ENCODE peak calls at places on chromosomes 16 and 17, in four cellular contexts. V, P, I and Y are unnamed samples.

GRCh38 chr16:81315271-81316175 is 761 bp downstream of the GAN start:
- DNase-seq in I (peak; percentile 30), P (no peak), V (peak; percentile 43), Y (peak; percentile 4)

GRCh38 chr16:48676836-48677235 is 66.9 kb upstream of the N4BP1 start:
- DNase-seq in P (no peak), I (no peak), V (no peak), Y (no peak)

GRCh38 chr16:29900888-29901606 is 759 bp downstream of the ASPHD1 start:
- DNase-seq in I (no peak), V (no peak), P (no peak), Y (no peak)

GRCh38 chr16:67170168-67170947 is at the start of gene NOL3:
- DNase-seq in I (no peak), V (peak; percentile 76), P (peak; percentile 38), Y (no peak)

GRCh38 chr16:74760007-74760767 is 14.4 kb downstream of the FA2H start:
- DNase-seq in I (no peak), V (peak; percentile 41), P (no peak), Y (no peak)

GRCh38 chr17:74770498-74771318 is 5.4 kb downstream of the NAT9 start:
- DNase-seq in V (peak; percentile 36), P (no peak), I (peak; percentile 35), Y (no peak)

GRCh38 chr17:882827-883585 is 96.6 kb downstream of the NXN start:
- DNase-seq in I (no peak), V (no peak), P (no peak), Y (no peak)

GRCh38 chr16:72203401-72203800 is 31.4 kb upstream of the PMFBP1 start:
- DNase-seq in V (no peak), I (peak; percentile 35), P (no peak), Y (peak; percentile 30)

GRCh38 chr16:27901956-27902355 is 161.6 kb downstream of the GSG1L start:
- DNase-seq in I (no peak), P (no peak), V (no peak), Y (no peak)

GRCh38 chr17:80938556-80938955 is 53.1 kb upstream of the CHMP6 start:
- DNase-seq in I (no peak), P (no peak), V (no peak), Y (no peak)

GRCh38 chr17:16486373-16487250 is 5.4 kb downstream of the LRRC75A start:
- DNase-seq in I (no peak), V (peak; percentile 63), P (peak; percentile 99), Y (no peak)

GRCh38 chr17:42399948-42400843 is 12.0 kb upstream of the STAT3 start:
- DNase-seq in I (no peak), P (no peak), V (no peak), Y (no peak)

GRCh38 chr16:56866955-56867830 is 2.2 kb downstream of the SLC12A3 start:
- DNase-seq in P (peak; percentile 11), I (peak; percentile 21), V (peak; percentile 12), Y (peak; percentile 35)